ENCODE peak calls at places on chromosomes 6 and 20, in six cellular contexts. One of them, this sample, is unnamed.
A peak's percentile ranks its signal among the peaks of the same experiment; 100 is the strongest.

GRCh38 chr6:161422710-161423109 is 148.8 kb upstream of the AGPAT4 start:
- DNase-seq in fibroblast of lung: no peak
- DNase-seq in heart right ventricle: no peak
- DNase-seq in transverse colon: no peak
- DNase-seq in upper lobe of right lung: no peak
- DNase-seq in lower lobe of right lung: no peak
- DNase-seq in this sample: no peak

GRCh38 chr20:51678041-51678697 is 90.0 kb downstream of the ATP9A start:
- DNase-seq in fibroblast of lung: no peak
- DNase-seq in heart right ventricle: peak; percentile 20
- DNase-seq in transverse colon: no peak
- DNase-seq in upper lobe of right lung: no peak
- DNase-seq in lower lobe of right lung: no peak
- DNase-seq in this sample: no peak

GRCh38 chr6:122995930-122996796 is at the start of gene CLVS2:
- DNase-seq in fibroblast of lung: peak; percentile 20
- DNase-seq in heart right ventricle: peak; percentile 7
- DNase-seq in transverse colon: no peak
- DNase-seq in upper lobe of right lung: peak; percentile 60
- DNase-seq in lower lobe of right lung: no peak
- DNase-seq in this sample: peak; percentile 68

GRCh38 chr20:61306935-61307475 is 54.9 kb downstream of the CDH4 start:
- DNase-seq in fibroblast of lung: no peak
- DNase-seq in heart right ventricle: no peak
- DNase-seq in transverse colon: no peak
- DNase-seq in upper lobe of right lung: no peak
- DNase-seq in lower lobe of right lung: no peak
- DNase-seq in this sample: no peak

GRCh38 chr6:151068761-151069312 is 170.9 kb upstream of the AKAP12 start:
- DNase-seq in fibroblast of lung: peak; percentile 66
- DNase-seq in heart right ventricle: no peak
- DNase-seq in transverse colon: no peak
- DNase-seq in upper lobe of right lung: no peak
- DNase-seq in lower lobe of right lung: no peak
- DNase-seq in this sample: no peak

GRCh38 chr20:5484346-5484745 is 167.6 kb upstream of the PROKR2 start:
- DNase-seq in fibroblast of lung: no peak
- DNase-seq in heart right ventricle: no peak
- DNase-seq in transverse colon: no peak
- DNase-seq in upper lobe of right lung: no peak
- DNase-seq in lower lobe of right lung: no peak
- DNase-seq in this sample: no peak

GRCh38 chr20:2470051-2470431 is 548 bp downstream of the SNRPB start:
- DNase-seq in fibroblast of lung: peak; percentile 46
- DNase-seq in heart right ventricle: no peak
- DNase-seq in transverse colon: peak; percentile 46
- DNase-seq in upper lobe of right lung: no peak
- DNase-seq in lower lobe of right lung: no peak
- DNase-seq in this sample: peak; percentile 69

GRCh38 chr6:34705241-34705640 is 8.7 kb upstream of the ILRUN start:
- DNase-seq in fibroblast of lung: peak; percentile 62
- DNase-seq in heart right ventricle: no peak
- DNase-seq in transverse colon: no peak
- DNase-seq in upper lobe of right lung: no peak
- DNase-seq in lower lobe of right lung: no peak
- DNase-seq in this sample: no peak

GRCh38 chr6:123997223-123997622 is 193.6 kb downstream of the NKAIN2 start:
- DNase-seq in fibroblast of lung: no peak
- DNase-seq in heart right ventricle: no peak
- DNase-seq in transverse colon: no peak
- DNase-seq in upper lobe of right lung: no peak
- DNase-seq in lower lobe of right lung: no peak
- DNase-seq in this sample: no peak

GRCh38 chr6:40640591-40641293 is 53.6 kb upstream of the LRFN2 start:
- DNase-seq in fibroblast of lung: no peak
- DNase-seq in heart right ventricle: no peak
- DNase-seq in transverse colon: no peak
- DNase-seq in upper lobe of right lung: no peak
- DNase-seq in lower lobe of right lung: no peak
- DNase-seq in this sample: no peak

GRCh38 chr20:36238760-36239159 is 2.5 kb downstream of the AAR2 start:
- DNase-seq in fibroblast of lung: no peak
- DNase-seq in heart right ventricle: no peak
- DNase-seq in transverse colon: no peak
- DNase-seq in upper lobe of right lung: no peak
- DNase-seq in lower lobe of right lung: no peak
- DNase-seq in this sample: no peak

GRCh38 chr6:118784641-118785164 is 109.2 kb upstream of the ASF1A start:
- DNase-seq in fibroblast of lung: no peak
- DNase-seq in heart right ventricle: peak; percentile 30
- DNase-seq in transverse colon: no peak
- DNase-seq in upper lobe of right lung: no peak
- DNase-seq in lower lobe of right lung: no peak
- DNase-seq in this sample: no peak

GRCh38 chr6:18978330-18979128 is 591.4 kb downstream of the RNF144B start:
- DNase-seq in fibroblast of lung: peak; percentile 10
- DNase-seq in heart right ventricle: no peak
- DNase-seq in transverse colon: no peak
- DNase-seq in upper lobe of right lung: no peak
- DNase-seq in lower lobe of right lung: no peak
- DNase-seq in this sample: no peak

GRCh38 chr6:155770856-155771255 is 315.2 kb upstream of the NOX3 start:
- DNase-seq in fibroblast of lung: no peak
- DNase-seq in heart right ventricle: no peak
- DNase-seq in transverse colon: no peak
- DNase-seq in upper lobe of right lung: no peak
- DNase-seq in lower lobe of right lung: no peak
- DNase-seq in this sample: no peak

GRCh38 chr6:155436981-155437749 is 18.5 kb downstream of the NOX3 start:
- DNase-seq in fibroblast of lung: peak; percentile 49
- DNase-seq in heart right ventricle: no peak
- DNase-seq in transverse colon: no peak
- DNase-seq in upper lobe of right lung: no peak
- DNase-seq in lower lobe of right lung: no peak
- DNase-seq in this sample: no peak

GRCh38 chr20:21705466-21706344 is at the start of gene PAX1:
- DNase-seq in fibroblast of lung: no peak
- DNase-seq in heart right ventricle: no peak
- DNase-seq in transverse colon: no peak
- DNase-seq in upper lobe of right lung: no peak
- DNase-seq in lower lobe of right lung: no peak
- DNase-seq in this sample: no peak

GRCh38 chr20:21706345-21707195 is 1.1 kb downstream of the PAX1 start:
- DNase-seq in fibroblast of lung: no peak
- DNase-seq in heart right ventricle: no peak
- DNase-seq in transverse colon: no peak
- DNase-seq in upper lobe of right lung: no peak
- DNase-seq in lower lobe of right lung: no peak
- DNase-seq in this sample: peak; percentile 56

GRCh38 chr20:21707999-21708737 is 2.7 kb downstream of the PAX1 start:
- DNase-seq in fibroblast of lung: no peak
- DNase-seq in heart right ventricle: no peak
- DNase-seq in transverse colon: no peak
- DNase-seq in upper lobe of right lung: no peak
- DNase-seq in lower lobe of right lung: no peak
- DNase-seq in this sample: no peak

GRCh38 chr20:21708738-21709534 is 3.5 kb downstream of the PAX1 start:
- DNase-seq in fibroblast of lung: no peak
- DNase-seq in heart right ventricle: no peak
- DNase-seq in transverse colon: no peak
- DNase-seq in upper lobe of right lung: no peak
- DNase-seq in lower lobe of right lung: no peak
- DNase-seq in this sample: no peak

GRCh38 chr20:21707267-21707666 is 1.8 kb downstream of the PAX1 start:
- DNase-seq in fibroblast of lung: no peak
- DNase-seq in heart right ventricle: no peak
- DNase-seq in transverse colon: no peak
- DNase-seq in upper lobe of right lung: no peak
- DNase-seq in lower lobe of right lung: no peak
- DNase-seq in this sample: no peak
- H3K9me3 ChIP-seq in fibroblast of lung: no peaks in the 10 kb centered on the region
- H3K9me3 ChIP-seq in heart right ventricle: no peaks in the 10 kb centered on the region
- H3K9me3 ChIP-seq in transverse colon: no peaks in the 10 kb centered on the region
- H3K9me3 ChIP-seq in upper lobe of right lung: no peaks in the 10 kb centered on the region
- H3K9me3 ChIP-seq in lower lobe of right lung: no peaks in the 10 kb centered on the region
- H3K9me3 ChIP-seq in this sample: no peaks in the 10 kb centered on the region

DNA sequence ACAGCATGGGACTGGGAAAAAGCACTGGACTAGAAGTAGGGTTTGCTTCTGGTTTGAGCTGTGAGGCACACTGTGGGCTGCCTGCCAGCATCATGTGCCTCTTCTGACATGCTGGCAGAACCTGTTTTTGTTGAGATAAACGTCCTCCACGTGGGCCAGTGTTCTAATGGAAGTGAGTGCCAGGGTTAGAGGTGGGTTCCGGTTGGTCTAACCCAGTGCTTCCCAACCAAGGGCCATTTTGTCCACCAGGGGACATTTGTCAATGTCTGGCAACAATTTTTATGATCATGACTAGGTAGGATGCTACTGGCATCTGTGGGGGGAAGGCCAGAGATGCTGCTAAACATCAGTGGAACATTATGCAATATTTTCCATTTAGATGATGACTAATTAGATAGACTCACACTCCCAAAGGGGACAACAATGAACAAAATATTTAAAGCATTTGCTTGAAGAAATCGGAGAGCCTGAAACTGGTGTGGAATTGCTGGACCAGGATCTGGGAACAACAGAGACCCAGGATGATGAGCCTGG is 7.8 kb upstream of the APMAP start:
- DNase-seq in fibroblast of lung: peak; percentile 25
- DNase-seq in heart right ventricle: peak; percentile 54
- DNase-seq in transverse colon: peak; percentile 38
- DNase-seq in upper lobe of right lung: peak; percentile 87
- DNase-seq in lower lobe of right lung: peak; percentile 84
- DNase-seq in this sample: peak; percentile 89
- TF ChIP-seq CTCF in fibroblast of lung: no peak
- TF ChIP-seq CTCF in heart right ventricle: no peak
- TF ChIP-seq CTCF in transverse colon: no peak
- TF ChIP-seq CTCF in upper lobe of right lung: no peak
- TF ChIP-seq CTCF in lower lobe of right lung: no peak
- TF ChIP-seq CTCF in this sample: no peak

DNA sequence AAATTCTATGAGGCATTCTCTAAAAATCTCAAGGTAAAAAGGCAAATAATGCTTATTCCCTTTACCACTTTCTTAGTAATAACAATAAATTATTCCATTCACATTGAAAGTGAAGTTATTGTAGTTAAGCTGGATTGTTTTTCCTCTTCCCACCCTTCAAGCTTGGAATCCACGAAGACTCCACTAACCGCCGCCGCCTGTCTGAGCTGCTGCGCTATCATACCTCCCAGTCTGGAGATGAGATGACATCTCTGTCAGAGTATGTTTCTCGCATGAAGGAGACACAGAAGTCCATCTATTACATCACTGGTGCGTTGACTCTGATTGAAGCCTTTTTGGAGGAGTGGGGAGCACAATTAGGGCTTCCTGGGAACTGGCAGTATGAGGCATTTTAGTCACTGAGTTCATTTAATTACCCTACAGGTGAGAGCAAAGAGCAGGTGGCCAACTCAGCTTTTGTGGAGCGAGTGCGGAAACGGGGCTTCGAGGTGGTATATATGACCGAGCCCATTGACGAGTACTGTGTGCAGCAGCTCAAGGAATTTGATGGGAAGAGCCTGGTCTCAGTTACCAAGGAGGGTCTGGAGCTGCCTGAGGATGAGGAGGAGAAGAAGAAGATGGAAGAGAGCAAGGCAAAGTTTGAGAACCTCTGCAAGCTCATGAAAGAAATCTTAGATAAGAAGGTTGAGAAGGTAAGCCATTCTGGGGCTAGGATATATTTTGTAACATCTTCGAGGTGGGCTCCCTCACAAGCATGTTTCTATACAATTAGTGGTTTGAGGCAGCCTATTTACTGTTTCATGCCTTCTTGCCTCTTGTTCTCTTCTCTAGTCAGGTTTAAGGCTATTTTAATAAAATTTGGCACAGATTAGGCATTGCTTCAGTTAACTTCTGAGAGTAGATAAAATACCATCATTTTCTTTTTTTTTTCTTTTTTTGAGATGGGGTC is 4.9 kb downstream of the HSP90AB1 start:
- DNase-seq in fibroblast of lung: no peak
- DNase-seq in heart right ventricle: no peak
- DNase-seq in transverse colon: no peak
- DNase-seq in upper lobe of right lung: no peak
- DNase-seq in lower lobe of right lung: no peak
- DNase-seq in this sample: no peak
- H3K4me1 ChIP-seq in fibroblast of lung: peaks cover 6% of the 10 kb centered on the region
- H3K4me1 ChIP-seq in heart right ventricle: peaks cover 43% of the 10 kb centered on the region
- H3K4me1 ChIP-seq in transverse colon: peaks cover 35% of the 10 kb centered on the region
- H3K4me1 ChIP-seq in upper lobe of right lung: peaks cover 29% of the 10 kb centered on the region
- H3K4me1 ChIP-seq in lower lobe of right lung: peaks cover 57% of the 10 kb centered on the region
- H3K4me1 ChIP-seq in this sample: no peaks in the 10 kb centered on the region

DNA sequence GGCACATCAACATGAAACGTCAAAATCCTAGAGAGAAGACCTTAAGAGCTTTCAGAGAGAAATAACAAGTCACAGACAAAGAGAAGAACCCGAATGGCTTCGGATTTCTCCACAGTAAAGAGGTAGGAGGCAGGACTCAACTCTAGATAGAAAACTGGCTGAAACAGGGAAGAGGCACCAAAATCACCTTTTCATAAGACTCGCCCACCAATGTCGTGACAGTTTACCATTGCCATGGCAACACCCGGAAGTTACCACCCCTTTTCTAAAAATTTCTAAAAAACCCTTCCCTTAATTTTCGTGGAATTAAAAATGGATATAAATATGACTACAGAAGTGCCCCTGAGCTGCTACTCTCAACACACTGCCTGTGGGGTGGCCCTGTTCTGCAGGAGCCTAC is 12.3 kb upstream of the DEFB121 start:
- DNase-seq in fibroblast of lung: no peak
- DNase-seq in heart right ventricle: no peak
- DNase-seq in transverse colon: no peak
- DNase-seq in upper lobe of right lung: no peak
- DNase-seq in lower lobe of right lung: no peak
- DNase-seq in this sample: no peak
- H3K9me3 ChIP-seq in fibroblast of lung: no peaks in the 10 kb centered on the region
- H3K9me3 ChIP-seq in heart right ventricle: no peaks in the 10 kb centered on the region
- H3K9me3 ChIP-seq in transverse colon: no peaks in the 10 kb centered on the region
- H3K9me3 ChIP-seq in upper lobe of right lung: no peaks in the 10 kb centered on the region
- H3K9me3 ChIP-seq in lower lobe of right lung: no peaks in the 10 kb centered on the region
- H3K9me3 ChIP-seq in this sample: no peaks in the 10 kb centered on the region